ENCODE peak calls at places on chromosomes 3 and 15, in nine cellular contexts. L is CD8-positive, alpha-beta T cell; D is AG20443; N is kidney tubule cell; T is NCI-H1092 treated with DMSO at 0.1 percent for 48 hours; B is WTC11; S is BE2C; W is activated CD8-positive, alpha-beta memory T cell treated with anti-CD3 and anti-CD28 coated beads, Interleukin-2, amount 50 U/mL, for 4 hours; I is progenitor cell of endocrine pancreas. E is an unnamed sample.

GRCh38 chr3:160564949-160565441 is 376 bp downstream of the KPNA4 start:
- DNase-seq in L (peak), N (peak), W (peak), S (peak), B (peak), I (peak), T (no peak), D (peak), E (peak)

GRCh38 chr15:35455201-35455600 is 90.8 kb downstream of the DPH6 start:
- DNase-seq in N (no peak), W (no peak), I (no peak), B (no peak), T (no peak), D (no peak), L (no peak), S (no peak), E (no peak)

GRCh38 chr15:57288926-57289650 is 87.2 kb upstream of the CGNL1 start:
- DNase-seq in N (no peak), L (no peak), T (no peak), S (no peak), B (no peak), I (no peak), D (peak), W (no peak), E (no peak)

GRCh38 chr15:65653781-65654521 is 32.2 kb downstream of the SLC24A1 start:
- DNase-seq in B (no peak), D (no peak), W (no peak), L (no peak), S (no peak), T (no peak), I (no peak), N (peak), E (no peak)

GRCh38 chr3:194269610-194270145 is 81.5 kb downstream of the CPN2 start:
- DNase-seq in T (no peak), I (no peak), D (peak), W (no peak), L (no peak), S (no peak), B (peak), N (peak), E (peak)

GRCh38 chr3:105532251-105532650 is 165.5 kb downstream of the ALCAM start:
- DNase-seq in D (no peak), S (no peak), L (no peak), N (peak), T (no peak), B (no peak), W (no peak), I (no peak), E (no peak)

GRCh38 chr15:70102827-70103226 is 5.1 kb upstream of the TLE3 start:
- DNase-seq in B (no peak), I (no peak), W (no peak), T (no peak), N (no peak), L (no peak), D (no peak), S (no peak), E (no peak)

GRCh38 chr3:37688756-37689155 is 172.9 kb upstream of the CTDSPL start:
- DNase-seq in N (peak), I (no peak), B (no peak), W (no peak), D (no peak), L (no peak), T (no peak), S (no peak), E (no peak)

GRCh38 chr15:90637693-90638092 is 79.5 kb upstream of the BLM start:
- DNase-seq in S (peak), L (no peak), B (no peak), W (no peak), N (no peak), T (peak), D (no peak), I (no peak), E (no peak)

GRCh38 chr3:107704477-107704876 is 181.7 kb downstream of the BBX start:
- DNase-seq in D (peak), I (no peak), W (no peak), B (no peak), T (no peak), N (peak), L (no peak), S (no peak), E (peak)

GRCh38 chr3:138186803-138187295 is 252 bp upstream of the ARMC8 start:
- DNase-seq in B (peak), L (peak), N (peak), D (peak), S (peak), W (peak), T (no peak), I (peak), E (peak)

GRCh38 chr3:112315791-112316190 is 17.2 kb upstream of the CD200 start:
- DNase-seq in L (no peak), I (no peak), W (no peak), D (no peak), T (no peak), N (no peak), S (no peak), B (no peak), E (no peak)

GRCh38 chr3:33317963-33318708 is 40.9 kb downstream of the FBXL2 start:
- DNase-seq in I (no peak), N (no peak), S (no peak), T (no peak), D (no peak), L (no peak), B (no peak), W (no peak), E (no peak)

GRCh38 chr3:100354850-100355249 is 20.3 kb downstream of the NIT2 start:
- DNase-seq in W (no peak), D (no peak), L (no peak), N (peak), B (no peak), T (no peak), S (no peak), I (no peak), E (peak)

GRCh38 chr3:41907330-41908073 is 54.4 kb downstream of the ULK4 start:
- DNase-seq in I (no peak), T (no peak), W (no peak), B (no peak), D (no peak), N (peak), L (no peak), S (no peak), E (no peak)

GRCh38 chr3:136994772-136995516 is 37.2 kb downstream of the IL20RB start:
- DNase-seq in L (no peak), I (no peak), W (no peak), N (peak), D (peak), S (no peak), T (peak), B (no peak), E (no peak)

GRCh38 chr15:71485094-71485693 is 325.2 kb upstream of the NR2E3 start:
- DNase-seq in N (no peak), B (peak), L (no peak), T (no peak), D (no peak), I (no peak), S (no peak), W (no peak), E (no peak)

GRCh38 chr3:133742351-133743091 is 3.7 kb upstream of the TF start:
- DNase-seq in S (no peak), L (no peak), T (peak), N (no peak), I (no peak), B (no peak), W (no peak), D (no peak), E (no peak)

GRCh38 chr3:125594581-125595011 is 701 bp downstream of the OSBPL11 start:
- DNase-seq in L (no peak), S (peak), B (no peak), I (no peak), N (no peak), T (peak), D (no peak), W (no peak), E (peak)